ENCODE peak calls at places on chromosomes 13 and 19, in four cellular contexts. S is natural killer cell treated with Interleukin-12 subunit alpha and Interleukin-12 subunit beta and Interleukin-15 and Interleukin-18, amount 100 ng/mL, for 72 hours; L is H54; B is RCC 7860. M is an unnamed sample.

GRCh38 chr13:59356607-59357006 is 807.1 kb downstream of the DIAPH3 start:
- DNase-seq in S (no peak), L (no peak), B (no peak), M (no peak)

GRCh38 chr13:24270639-24271131 is 38.7 kb upstream of the C1QTNF9 start:
- DNase-seq in S (peak), L (peak), B (peak), M (peak)

GRCh38 chr13:110471833-110472162 is 89.7 kb downstream of the RAB20 start:
- DNase-seq in S (peak), L (no peak), B (peak), M (peak)

GRCh38 chr19:3785464-3785937 is 680 bp downstream of the MATK start:
- DNase-seq in S (no peak), L (no peak), B (no peak), M (no peak)

GRCh38 chr19:17248011-17248776 is 2.5 kb upstream of the NR2F6 start:
- DNase-seq in S (no peak), L (no peak), B (no peak), M (no peak)

GRCh38 chr13:30725331-30726085 is 9.8 kb upstream of the ALOX5AP start:
- DNase-seq in S (no peak), L (no peak), B (peak), M (no peak)

GRCh38 chr13:63691474-63691873 is 2275.8 kb upstream of the PCDH20 start:
- DNase-seq in S (no peak), L (no peak), B (no peak), M (no peak)

GRCh38 chr13:67408823-67409222 is 178.7 kb upstream of the PCDH9 start:
- DNase-seq in S (peak), L (no peak), B (no peak), M (no peak)

GRCh38 chr19:2883686-2884439 is 16.7 kb downstream of the ZNF556 start:
- DNase-seq in S (no peak), L (no peak), B (no peak), M (no peak)

GRCh38 chr19:5138606-5139594 is 170.0 kb downstream of the KDM4B start:
- DNase-seq in S (peak), L (peak), B (no peak), M (no peak)

GRCh38 chr13:22703601-22704209 is 477.1 kb upstream of the SGCG start:
- DNase-seq in S (no peak), L (no peak), B (no peak), M (no peak)

M was measured in ACHN.